ENCODE peak calls at places on chromosomes 2 and 18, in ten cellular contexts. K is H1, H is Peyer's patch, W is ovary, R is stomach, M is uterus, T is vagina, D is coronary artery, Y is upper lobe of right lung, S is tibial artery. N is an unnamed sample.
A peak's percentile ranks its signal among the peaks of the same experiment; 100 is the strongest.

GRCh38 chr2:174546519-174547506 is 50.8 kb downstream of the WIPF1 start:
- DNase-seq in W (no peak), S (no peak), Y (no peak), M (no peak), H (no peak), D (no peak), T (no peak), R (no peak), K (peak; percentile 65), N (no peak)

GRCh38 chr2:201406077-201406662 is 45.1 kb downstream of the TRAK2 start:
- DNase-seq in D (no peak), R (no peak), W (no peak), Y (no peak), T (no peak), H (no peak), M (peak; percentile 23), S (no peak), K (no peak), N (no peak)

GRCh38 chr2:98027955-98028593 is 32.3 kb upstream of the TMEM131 start:
- DNase-seq in W (no peak), H (no peak), D (no peak), M (no peak), R (no peak), S (no peak), T (no peak), Y (no peak), K (peak; percentile 38), N (no peak)

GRCh38 chr2:40721595-40721994 is 269.7 kb upstream of the SLC8A1 start:
- DNase-seq in W (no peak), H (no peak), D (no peak), S (no peak), Y (no peak), M (no peak), T (no peak), K (no peak), R (no peak), N (no peak)

GRCh38 chr18:73407506-73407905 is 539.7 kb upstream of the NETO1 start:
- DNase-seq in H (no peak), S (no peak), R (no peak), D (no peak), T (no peak), M (peak; percentile 14), Y (no peak), K (no peak), W (no peak), N (no peak)

GRCh38 chr2:129396980-129397599 is 582.4 kb upstream of the RAB6C start:
- DNase-seq in K (no peak), T (no peak), Y (no peak), R (no peak), D (no peak), H (no peak), M (no peak), W (no peak), S (no peak), N (no peak)

GRCh38 chr2:238929242-238930081 is 81.6 kb downstream of the TWIST2 start:
- DNase-seq in R (peak; percentile 25), S (peak; percentile 87), H (no peak), K (no peak), W (peak; percentile 46), T (peak; percentile 91), D (peak; percentile 84), Y (peak; percentile 52), M (peak; percentile 64), N (peak; percentile 56)

GRCh38 chr2:238722181-238722580 is 125.7 kb upstream of the TWIST2 start:
- DNase-seq in D (no peak), Y (no peak), H (no peak), S (no peak), K (no peak), R (no peak), T (peak; percentile 79), M (no peak), W (no peak), N (no peak)

GRCh38 chr2:153819501-153819900 is 52.2 kb upstream of the GALNT13 start:
- DNase-seq in H (no peak), K (no peak), D (no peak), T (no peak), S (no peak), R (no peak), Y (no peak), W (no peak), M (no peak), N (no peak)

GRCh38 chr2:99397251-99397920 is 60.2 kb downstream of the EIF5B start:
- DNase-seq in S (no peak), T (no peak), W (no peak), M (no peak), Y (no peak), H (no peak), K (no peak), D (no peak), R (no peak), N (no peak)

GRCh38 chr2:54341656-54342055 is 85.6 kb upstream of the TSPYL6 start:
- DNase-seq in T (no peak), R (no peak), K (no peak), H (no peak), M (no peak), W (no peak), S (no peak), D (no peak), Y (no peak), N (no peak)

GRCh38 chr2:26807788-26808460 is 22.1 kb downstream of the CENPA start:
- DNase-seq in W (peak; percentile 29), M (no peak), K (no peak), D (no peak), H (no peak), R (no peak), T (no peak), S (no peak), Y (no peak), N (no peak)

GRCh38 chr18:36284671-36285295 is 12.7 kb upstream of the FHOD3 start:
- DNase-seq in M (no peak), S (no peak), H (peak; percentile 33), K (no peak), R (no peak), T (no peak), Y (no peak), D (no peak), W (no peak), N (no peak)

GRCh38 chr18:50192903-50193795 is 1.8 kb downstream of the MYO5B start:
- DNase-seq in H (no peak), M (no peak), Y (no peak), T (peak; percentile 83), R (peak; percentile 35), D (no peak), S (no peak), K (peak; percentile 55), W (no peak), N (no peak)

GRCh38 chr2:58973831-58974281 is 732.7 kb upstream of the FANCL start:
- DNase-seq in Y (no peak), D (no peak), T (no peak), S (no peak), H (no peak), R (no peak), W (no peak), M (no peak), K (no peak), N (no peak)

GRCh38 chr2:178756343-178756742 is 50.9 kb downstream of the TTN start:
- DNase-seq in T (no peak), Y (no peak), D (no peak), K (no peak), W (no peak), H (no peak), S (no peak), R (no peak), M (no peak), N (no peak)

GRCh38 chr2:179195146-179195545 is 69.5 kb downstream of the SESTD1 start:
- DNase-seq in M (no peak), Y (no peak), R (no peak), H (no peak), W (no peak), S (no peak), D (no peak), K (no peak), T (no peak), N (no peak)

GRCh38 chr2:227479865-227480475 is 8.0 kb downstream of the AGFG1 start:
- DNase-seq in T (no peak), D (no peak), Y (no peak), S (no peak), R (no peak), M (no peak), K (no peak), H (no peak), W (no peak), N (no peak)

GRCh38 chr18:76686737-76687231 is 135.6 kb upstream of the ZNF236 start:
- DNase-seq in K (peak; percentile 67), W (peak; percentile 67), Y (no peak), R (peak; percentile 68), D (no peak), M (peak; percentile 91), S (peak; percentile 76), T (peak; percentile 96), H (no peak), N (peak; percentile 29)

GRCh38 chr2:218307415-218308090 is 15.2 kb upstream of the TMBIM1 start:
- DNase-seq in D (no peak), Y (no peak), R (no peak), M (no peak), W (no peak), S (no peak), T (no peak), K (no peak), H (no peak), N (no peak)

GRCh38 chr18:21722687-21723086 is 17.9 kb upstream of the MIB1 start:
- DNase-seq in W (no peak), M (no peak), Y (no peak), T (no peak), S (no peak), H (no peak), D (no peak), K (no peak), R (no peak), N (no peak)

GRCh38 chr2:167592441-167592840 is 655.0 kb downstream of the STK39 start:
- DNase-seq in Y (no peak), T (no peak), R (no peak), W (no peak), K (no peak), H (no peak), M (no peak), D (no peak), S (no peak), N (no peak)
- H3K27ac ChIP-seq in Y (no peak overlapping the region), T (no peak overlapping the region), R (no peak overlapping the region), W (no peak overlapping the region), K (no peak overlapping the region), H (no peak overlapping the region), M (no peak overlapping the region), D (no peak overlapping the region), S (no peak overlapping the region), N (no peak overlapping the region)

GRCh38 chr2:96883306-96883705 is 13.4 kb upstream of the SEMA4C start:
- DNase-seq in K (no peak), Y (no peak), R (no peak), T (no peak), D (no peak), S (no peak), M (no peak), H (no peak), W (no peak), N (no peak)
- TF ChIP-seq CTCF in K (no peak), Y (no peak), R (no peak), T (no peak), D (no peak), S (no peak), M (no peak), H (no peak), W (no peak), N (no peak)

GRCh38 chr2:181309576-181309975 is 147.6 kb upstream of the ITGA4 start:
- DNase-seq in D (no peak), T (no peak), M (no peak), K (no peak), W (no peak), S (no peak), R (no peak), Y (no peak), H (no peak), N (no peak)
- H3K27ac ChIP-seq in D (no peak overlapping the region), T (no peak overlapping the region), M (no peak overlapping the region), K (no peak overlapping the region), W (no peak overlapping the region), S (no peak overlapping the region), R (peak overlapping the region; percentile 49), Y (peak overlapping the region; percentile 71), H (peak overlapping the region; percentile 79), N (no peak overlapping the region)

GRCh38 chr2:100957971-100958653 is 44.0 kb upstream of the RPL31 start:
- DNase-seq in K (no peak), R (peak; percentile 70), M (peak; percentile 47), W (no peak), D (no peak), Y (no peak), H (no peak), T (peak; percentile 93), S (peak; percentile 81), N (no peak)
- TF ChIP-seq CTCF in K (no peak), R (no peak), M (no peak), W (no peak), D (no peak), Y (no peak), H (no peak), T (no peak), S (no peak), N (no peak)

N was measured in left ventricle myocardium inferior.